ENCODE peak calls at places on chromosome 19, in five cellular contexts. One of them, this sample, is unnamed.

GRCh38 chr19:58317481-58318072 is 9.2 kb upstream of the ZSCAN22 start:
- DNase-seq in suprapubic skin: no peak
- DNase-seq in SK-N-SH: no peak
- DNase-seq in breast epithelium: no peak
- DNase-seq in GM23338: peak; percentile 69
- DNase-seq in this sample: no peak

GRCh38 chr19:22622020-22622419 is 12.1 kb upstream of the ZNF492 start:
- DNase-seq in suprapubic skin: peak; percentile 54
- DNase-seq in SK-N-SH: no peak
- DNase-seq in breast epithelium: no peak
- DNase-seq in GM23338: no peak
- DNase-seq in this sample: no peak

GRCh38 chr19:10114651-10115391 is 3.3 kb downstream of the P2RY11 start:
- DNase-seq in suprapubic skin: no peak
- DNase-seq in SK-N-SH: peak; percentile 43
- DNase-seq in breast epithelium: no peak
- DNase-seq in GM23338: peak; percentile 27
- DNase-seq in this sample: no peak

GRCh38 chr19:57302020-57302465 is 18.2 kb upstream of the ZNF543 start:
- DNase-seq in suprapubic skin: no peak
- DNase-seq in SK-N-SH: no peak
- DNase-seq in breast epithelium: no peak
- DNase-seq in GM23338: no peak
- DNase-seq in this sample: no peak

GRCh38 chr19:38979867-38980266 is 4.3 kb upstream of the FBXO17 start:
- DNase-seq in suprapubic skin: no peak
- DNase-seq in SK-N-SH: no peak
- DNase-seq in breast epithelium: no peak
- DNase-seq in GM23338: no peak
- DNase-seq in this sample: no peak

GRCh38 chr19:6362024-6362344 is 653 bp downstream of the CLPP start:
- DNase-seq in suprapubic skin: no peak
- DNase-seq in SK-N-SH: no peak
- DNase-seq in breast epithelium: no peak
- DNase-seq in GM23338: no peak
- DNase-seq in this sample: no peak

GRCh38 chr19:1987197-1988187 is 28.0 kb downstream of the BTBD2 start:
- DNase-seq in suprapubic skin: no peak
- DNase-seq in SK-N-SH: no peak
- DNase-seq in breast epithelium: no peak
- DNase-seq in GM23338: peak; percentile 44
- DNase-seq in this sample: no peak

GRCh38 chr19:3142292-3142670 is 6.4 kb downstream of the GNA15 start:
- DNase-seq in suprapubic skin: no peak
- DNase-seq in SK-N-SH: no peak
- DNase-seq in breast epithelium: no peak
- DNase-seq in GM23338: no peak
- DNase-seq in this sample: no peak

GRCh38 chr19:13117772-13118423 is at the start of gene NACC1:
- DNase-seq in suprapubic skin: peak; percentile 90
- DNase-seq in SK-N-SH: peak; percentile 99
- DNase-seq in breast epithelium: peak; percentile 88
- DNase-seq in GM23338: peak; percentile 94
- DNase-seq in this sample: peak; percentile 91

GRCh38 chr19:461664-462551 is 1.1 kb upstream of the SHC2 start:
- DNase-seq in suprapubic skin: no peak
- DNase-seq in SK-N-SH: peak; percentile 77
- DNase-seq in breast epithelium: no peak
- DNase-seq in GM23338: peak; percentile 77
- DNase-seq in this sample: peak; percentile 67

GRCh38 chr19:51142119-51142518 is at the start of gene SIGLEC7:
- DNase-seq in suprapubic skin: no peak
- DNase-seq in SK-N-SH: no peak
- DNase-seq in breast epithelium: no peak
- DNase-seq in GM23338: no peak
- DNase-seq in this sample: peak; percentile 22

GRCh38 chr19:35040826-35041547 is 534 bp upstream of the HPN start:
- DNase-seq in suprapubic skin: peak; percentile 92
- DNase-seq in SK-N-SH: no peak
- DNase-seq in breast epithelium: peak; percentile 88
- DNase-seq in GM23338: peak; percentile 93
- DNase-seq in this sample: peak; percentile 77

GRCh38 chr19:53905787-53906186 is 3.3 kb upstream of the CACNG7 start:
- DNase-seq in suprapubic skin: no peak
- DNase-seq in SK-N-SH: no peak
- DNase-seq in breast epithelium: no peak
- DNase-seq in GM23338: peak; percentile 4
- DNase-seq in this sample: no peak

GRCh38 chr19:18700501-18701249 is 17.2 kb downstream of the CRTC1 start:
- DNase-seq in suprapubic skin: no peak
- DNase-seq in SK-N-SH: peak; percentile 91
- DNase-seq in breast epithelium: peak; percentile 69
- DNase-seq in GM23338: peak; percentile 83
- DNase-seq in this sample: peak; percentile 79

GRCh38 chr19:35248310-35249145 is at the start of gene LSR:
- DNase-seq in suprapubic skin: peak; percentile 88
- DNase-seq in SK-N-SH: no peak
- DNase-seq in breast epithelium: peak; percentile 89
- DNase-seq in GM23338: peak; percentile 98
- DNase-seq in this sample: peak; percentile 94

GRCh38 chr19:12052571-12053169 is at the start of gene ZNF878:
- DNase-seq in suprapubic skin: peak; percentile 95
- DNase-seq in SK-N-SH: peak; percentile 96
- DNase-seq in breast epithelium: peak; percentile 88
- DNase-seq in GM23338: peak; percentile 99
- DNase-seq in this sample: peak; percentile 93

GRCh38 chr19:2636897-2637683 is 65.4 kb downstream of the GNG7 start:
- DNase-seq in suprapubic skin: no peak
- DNase-seq in SK-N-SH: peak; percentile 94
- DNase-seq in breast epithelium: no peak
- DNase-seq in GM23338: peak; percentile 75
- DNase-seq in this sample: peak; percentile 67

GRCh38 chr19:16957151-16957662 is 68.4 kb downstream of the F2RL3 start:
- DNase-seq in suprapubic skin: peak; percentile 72
- DNase-seq in SK-N-SH: no peak
- DNase-seq in breast epithelium: peak; percentile 28
- DNase-seq in GM23338: no peak
- DNase-seq in this sample: no peak

GRCh38 chr19:17687857-17688784 is at the start of gene UNC13A:
- DNase-seq in suprapubic skin: no peak
- DNase-seq in SK-N-SH: peak; percentile 96
- DNase-seq in breast epithelium: no peak
- DNase-seq in GM23338: peak; percentile 88
- DNase-seq in this sample: peak; percentile 13

GRCh38 chr19:46724468-46724867 is 7.6 kb upstream of the PRKD2 start:
- DNase-seq in suprapubic skin: no peak
- DNase-seq in SK-N-SH: no peak
- DNase-seq in breast epithelium: no peak
- DNase-seq in GM23338: no peak
- DNase-seq in this sample: no peak
- TF ChIP-seq POLR2AphosphoS5 in suprapubic skin: no peak
- TF ChIP-seq POLR2AphosphoS5 in SK-N-SH: no peak
- TF ChIP-seq POLR2AphosphoS5 in breast epithelium: no peak
- TF ChIP-seq POLR2AphosphoS5 in GM23338: no peak
- TF ChIP-seq POLR2AphosphoS5 in this sample: no peak

DNA sequence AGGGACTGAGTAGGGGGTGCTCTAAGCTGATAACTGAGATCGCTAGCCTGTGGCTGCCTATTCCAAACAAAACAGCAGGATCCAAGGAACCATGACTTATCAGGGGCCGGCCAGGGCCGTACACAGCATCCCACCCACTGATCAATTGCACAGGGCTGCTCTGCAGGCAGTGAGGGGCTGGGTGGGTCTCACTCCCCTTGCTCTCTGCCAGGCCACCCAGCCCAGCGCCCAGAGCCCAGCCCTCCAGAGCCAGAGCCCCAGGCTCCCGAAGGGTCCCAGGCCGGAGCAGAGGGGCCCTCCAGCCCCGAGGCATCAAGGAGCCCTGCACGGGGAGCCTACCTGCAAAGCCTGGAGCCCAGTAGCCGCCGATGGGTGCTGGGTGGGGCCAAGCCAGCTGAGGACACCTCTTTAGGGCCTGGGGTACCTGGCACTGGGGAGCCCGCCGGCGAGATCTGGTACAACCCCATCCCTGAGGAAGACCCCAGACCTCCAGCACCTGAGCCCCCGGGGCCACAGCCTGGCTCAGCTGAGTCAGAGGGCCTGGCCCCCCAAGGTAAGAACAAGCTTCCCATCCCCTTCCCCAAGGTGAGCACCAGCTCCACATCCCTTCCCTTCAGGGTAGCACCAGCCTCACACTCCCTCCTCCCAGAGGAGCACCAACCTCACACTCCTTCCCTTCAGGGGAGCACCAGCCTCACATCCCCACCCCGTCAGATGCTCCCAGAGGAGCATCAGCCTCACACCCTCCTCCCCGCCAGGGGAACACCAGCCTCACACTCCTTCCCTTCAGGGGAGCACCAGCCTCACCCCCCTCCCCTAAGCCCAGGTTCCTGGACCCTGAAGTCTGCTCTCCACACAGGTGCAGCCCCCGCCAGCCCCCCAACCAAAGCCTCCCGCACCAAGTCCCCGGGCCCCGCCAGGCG is 1.9 kb downstream of the SYDE1 start:
- DNase-seq in suprapubic skin: no peak
- DNase-seq in SK-N-SH: peak; percentile 35
- DNase-seq in breast epithelium: no peak
- DNase-seq in GM23338: no peak
- DNase-seq in this sample: no peak
- H3K4me3 ChIP-seq in suprapubic skin: no peak overlapping the region
- H3K4me3 ChIP-seq in SK-N-SH: peak overlapping the region; percentile 75
- H3K4me3 ChIP-seq in breast epithelium: no peak overlapping the region
- H3K4me3 ChIP-seq in GM23338: no peak overlapping the region
- H3K4me3 ChIP-seq in this sample: no peak overlapping the region

DNA sequence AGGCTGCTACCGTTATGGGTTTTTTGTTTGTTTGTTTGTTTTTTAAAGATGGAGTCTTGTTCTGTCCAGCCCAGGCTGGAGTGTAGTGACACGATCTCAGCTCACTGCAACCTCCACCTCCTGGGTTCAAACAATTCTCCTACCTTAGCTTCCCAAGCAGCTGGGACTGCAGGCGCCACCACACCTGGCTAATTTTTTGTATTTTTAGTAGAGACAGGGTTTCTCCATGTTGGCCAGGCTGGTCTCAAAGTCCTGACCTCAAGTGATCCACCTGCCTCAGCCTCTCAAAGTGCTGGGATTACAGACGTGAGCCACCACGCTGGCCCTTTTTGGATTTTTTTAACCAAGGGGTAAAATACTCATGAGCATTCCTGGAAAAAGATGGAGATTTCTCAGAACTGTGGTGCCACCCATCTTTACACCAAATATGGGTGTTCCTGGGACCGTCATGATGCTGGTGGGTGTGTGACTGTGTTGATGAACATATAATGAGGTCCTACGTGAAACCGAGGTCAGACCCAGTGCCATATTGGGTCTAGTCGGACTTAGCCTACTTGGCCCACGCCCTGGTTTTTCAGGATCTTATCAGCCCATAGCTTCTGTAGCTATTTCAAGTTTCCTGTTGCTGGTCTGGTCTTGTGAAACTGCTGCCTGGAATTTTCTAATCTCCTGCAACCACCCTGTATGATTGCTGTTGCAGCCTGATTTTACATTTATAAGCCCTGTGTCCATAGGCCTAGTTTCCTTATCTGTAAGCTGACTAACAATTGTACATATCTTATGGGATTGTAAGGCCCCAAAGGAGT is 6.2 kb downstream of the PPP1R15A start:
- DNase-seq in suprapubic skin: no peak
- DNase-seq in SK-N-SH: no peak
- DNase-seq in breast epithelium: no peak
- DNase-seq in GM23338: no peak
- DNase-seq in this sample: no peak
- TF ChIP-seq POLR2AphosphoS5 in suprapubic skin: no peak
- TF ChIP-seq POLR2AphosphoS5 in SK-N-SH: no peak
- TF ChIP-seq POLR2AphosphoS5 in breast epithelium: no peak
- TF ChIP-seq POLR2AphosphoS5 in GM23338: no peak
- TF ChIP-seq POLR2AphosphoS5 in this sample: no peak

GRCh38 chr19:46603752-46604241 is 2.7 kb downstream of the CALM3 start:
- DNase-seq in suprapubic skin: peak; percentile 69
- DNase-seq in SK-N-SH: peak; percentile 42
- DNase-seq in breast epithelium: no peak
- DNase-seq in GM23338: no peak
- DNase-seq in this sample: no peak
- H3K4me3 ChIP-seq in suprapubic skin: peak overlapping the region; percentile 78
- H3K4me3 ChIP-seq in SK-N-SH: peak overlapping the region; percentile 98
- H3K4me3 ChIP-seq in breast epithelium: no peak overlapping the region
- H3K4me3 ChIP-seq in GM23338: no peak overlapping the region
- H3K4me3 ChIP-seq in this sample: no peak overlapping the region

GRCh38 chr19:48780684-48781391 is 25.5 kb downstream of the FGF21 start:
- DNase-seq in suprapubic skin: no peak
- DNase-seq in SK-N-SH: no peak
- DNase-seq in breast epithelium: no peak
- DNase-seq in GM23338: no peak
- DNase-seq in this sample: no peak
- TF ChIP-seq POLR2AphosphoS5 in suprapubic skin: no peak
- TF ChIP-seq POLR2AphosphoS5 in SK-N-SH: no peak
- TF ChIP-seq POLR2AphosphoS5 in breast epithelium: no peak
- TF ChIP-seq POLR2AphosphoS5 in GM23338: no peak
- TF ChIP-seq POLR2AphosphoS5 in this sample: no peak

GRCh38 chr19:47719047-47719885 is 6.0 kb downstream of the EHD2 start:
- DNase-seq in suprapubic skin: peak; percentile 95
- DNase-seq in SK-N-SH: peak; percentile 95
- DNase-seq in breast epithelium: peak; percentile 72
- DNase-seq in GM23338: no peak
- DNase-seq in this sample: peak; percentile 80
- H3K4me3 ChIP-seq in suprapubic skin: peak overlapping the region; percentile 23
- H3K4me3 ChIP-seq in SK-N-SH: no peak overlapping the region
- H3K4me3 ChIP-seq in breast epithelium: peak overlapping the region; percentile 20
- H3K4me3 ChIP-seq in GM23338: no peak overlapping the region
- H3K4me3 ChIP-seq in this sample: no peak overlapping the region

DNA sequence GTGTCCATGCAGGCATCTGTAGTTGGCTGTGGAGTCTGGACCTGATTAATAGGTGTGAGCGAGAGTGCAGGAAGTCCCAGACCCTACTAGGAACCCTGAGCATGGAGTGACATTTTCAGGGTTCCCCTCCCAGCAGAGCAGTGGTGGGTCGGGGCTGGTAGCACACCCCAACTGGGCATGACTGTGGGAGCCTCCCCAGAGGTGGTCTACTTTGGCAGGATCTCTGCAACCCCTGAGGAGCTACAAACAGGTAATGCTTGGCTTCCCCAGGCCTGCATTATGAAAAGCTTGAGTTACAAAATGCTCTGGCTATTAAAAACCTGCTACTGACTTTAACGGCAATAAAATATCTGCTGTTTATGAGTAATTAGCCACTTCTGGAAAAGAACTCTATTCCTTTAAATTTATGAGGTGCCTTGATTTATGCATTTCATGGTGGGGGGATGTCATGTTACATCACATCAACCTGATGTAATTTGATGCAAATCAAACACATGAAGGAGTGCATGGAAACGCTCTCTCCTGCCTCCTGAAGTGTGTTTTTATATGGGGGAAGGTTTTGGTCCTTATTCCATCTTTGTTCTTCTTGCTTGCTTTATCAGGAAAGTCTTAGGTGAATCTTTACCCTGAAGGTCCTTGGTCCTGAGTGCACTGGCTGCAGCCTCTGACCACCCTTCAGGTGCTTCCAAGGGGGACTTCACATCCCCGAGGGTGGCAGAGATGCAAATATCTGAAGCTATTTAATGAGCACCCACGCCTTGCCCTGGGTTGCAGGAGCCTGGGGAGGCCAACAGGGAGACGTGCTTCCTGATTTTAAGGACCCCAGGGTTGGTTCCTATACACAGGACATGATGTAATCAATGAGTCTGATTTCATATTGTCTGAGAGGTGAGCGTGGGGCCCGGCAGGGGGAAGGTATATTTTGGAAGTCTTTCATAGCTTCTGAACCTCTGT is 54.0 kb downstream of the ZNF536 start:
- DNase-seq in suprapubic skin: no peak
- DNase-seq in SK-N-SH: no peak
- DNase-seq in breast epithelium: no peak
- DNase-seq in GM23338: no peak
- DNase-seq in this sample: no peak
- TF ChIP-seq POLR2AphosphoS5 in suprapubic skin: no peak
- TF ChIP-seq POLR2AphosphoS5 in SK-N-SH: no peak
- TF ChIP-seq POLR2AphosphoS5 in breast epithelium: no peak
- TF ChIP-seq POLR2AphosphoS5 in GM23338: no peak
- TF ChIP-seq POLR2AphosphoS5 in this sample: no peak